ENCODE peak calls at places on chromosomes 12 and 14, in nine cellular contexts. K is lung, B is neural progenitor cell, M is cardiac muscle cell, I is GM23248, J is Caco-2, Q is SK-N-SH, L is hepatocyte, E is left lung. C is an unnamed sample. For H3K27me3 and H3K9me3, the result is how much of the 10 kb centered on the place peaks cover.

GRCh38 chr12:6949063-6949594 is 2.0 kb upstream of the PTPN6 start:
- DNase-seq in K (no peak), B (no peak), M (no peak), I (no peak), J (no peak), Q (peak), L (no peak), E (peak), C (no peak)

GRCh38 chr14:21795456-21795855 is 121.8 kb upstream of the OR4E1 start:
- DNase-seq in K (no peak), B (no peak), M (no peak), I (no peak), J (no peak), Q (no peak), L (no peak), E (no peak), C (no peak)

GRCh38 chr14:80519002-80519401 is 307.7 kb upstream of the DIO2 start:
- DNase-seq in K (no peak), B (no peak), M (no peak), I (no peak), J (no peak), Q (no peak), L (no peak), E (no peak), C (no peak)

GRCh38 chr14:100069161-100069800 is 4.1 kb downstream of the EVL start:
- DNase-seq in K (no peak), B (no peak), M (no peak), I (no peak), J (no peak), Q (no peak), L (no peak), E (no peak), C (no peak)

GRCh38 chr12:57740656-57741412 is 2.3 kb upstream of the AGAP2 start:
- DNase-seq in K (no peak), B (no peak), M (no peak), I (no peak), J (no peak), Q (no peak), L (no peak), E (no peak), C (peak)

GRCh38 chr14:106436310-106436905 is 910.0 kb downstream of the TMEM121 start:
- DNase-seq in K (peak), B (no peak), M (no peak), I (peak), J (peak), Q (no peak), L (no peak), E (peak), C (peak)

GRCh38 chr12:62761658-62762057 is 173.3 kb downstream of the PPM1H start:
- DNase-seq in K (no peak), B (no peak), M (no peak), I (peak), J (no peak), Q (no peak), L (no peak), E (no peak), C (no peak)

GRCh38 chr12:44930972-44931600 is 55.0 kb upstream of the NELL2 start:
- DNase-seq in K (no peak), B (peak), M (peak), I (peak), J (no peak), Q (peak), L (peak), E (no peak), C (no peak)

GRCh38 chr14:69909831-69910550 is 30.8 kb downstream of the SMOC1 start:
- DNase-seq in K (no peak), B (no peak), M (no peak), I (no peak), J (no peak), Q (no peak), L (no peak), E (no peak), C (no peak)

GRCh38 chr14:75147423-75148071 is 20.7 kb upstream of the NEK9 start:
- DNase-seq in K (peak), B (peak), M (peak), I (peak), J (peak), Q (no peak), L (peak), E (no peak), C (no peak)

GRCh38 chr14:92647499-92648279 is 100.7 kb downstream of the LGMN start:
- DNase-seq in K (no peak), B (no peak), M (peak), I (peak), J (no peak), Q (no peak), L (no peak), E (no peak), C (no peak)

GRCh38 chr12:110744176-110744575 is 1.5 kb upstream of the PPP1CC start:
- DNase-seq in K (no peak), B (peak), M (peak), I (peak), J (no peak), Q (no peak), L (no peak), E (no peak), C (no peak)

GRCh38 chr14:100803694-100804075 is 22.2 kb upstream of the MEG3 start:
- DNase-seq in K (no peak), B (no peak), M (no peak), I (no peak), J (no peak), Q (no peak), L (no peak), E (no peak), C (no peak)

GRCh38 chr12:130367523-130367922 is 29.8 kb downstream of the PIWIL1 start:
- DNase-seq in K (no peak), B (no peak), M (no peak), I (no peak), J (no peak), Q (no peak), L (no peak), E (no peak), C (no peak)

GRCh38 chr14:88129306-88130056 is 124.5 kb downstream of the GPR65 start:
- DNase-seq in K (peak), B (no peak), M (peak), I (peak), J (no peak), Q (no peak), L (peak), E (no peak), C (no peak)

GRCh38 chr12:15575797-15576560 is 213.2 kb downstream of the EPS8 start:
- DNase-seq in K (no peak), B (no peak), M (no peak), I (no peak), J (no peak), Q (no peak), L (no peak), E (no peak), C (no peak)

GRCh38 chr14:53848851-53849250 is 107.8 kb downstream of the BMP4 start:
- DNase-seq in K (no peak), B (no peak), M (no peak), I (no peak), J (no peak), Q (no peak), L (no peak), E (no peak), C (no peak)

GRCh38 chr12:89960011-89960507 is 251.4 kb upstream of the ATP2B1 start:
- DNase-seq in K (no peak), B (no peak), M (no peak), I (peak), J (no peak), Q (no peak), L (peak), E (no peak), C (no peak)

GRCh38 chr12:28780960-28781359 is 368.1 kb upstream of the FAR2 start:
- DNase-seq in K (no peak), B (no peak), M (no peak), I (no peak), J (no peak), Q (no peak), L (no peak), E (no peak), C (no peak)

GRCh38 chr12:40241741-40242140 is 16.9 kb downstream of the LRRK2 start:
- DNase-seq in K (no peak), B (no peak), M (no peak), I (peak), J (no peak), Q (no peak), L (no peak), E (no peak), C (no peak)

GRCh38 chr12:119835068-119835467 is 42.1 kb downstream of the CIT start:
- DNase-seq in K (no peak), B (peak), M (peak), I (peak), J (no peak), Q (no peak), L (peak), E (no peak), C (no peak)

GRCh38 chr12:50597200-50598195 is 92.7 kb downstream of the DIP2B start:
- DNase-seq in K (no peak), B (no peak), M (peak), I (peak), J (no peak), Q (no peak), L (no peak), E (no peak), C (peak)

GRCh38 chr14:95340201-95340697 is 20.5 kb upstream of the CLMN start:
- DNase-seq in K (peak), B (no peak), M (no peak), I (no peak), J (no peak), Q (no peak), L (peak), E (no peak), C (no peak)

GRCh38 chr12:31315779-31316465 is 10.0 kb downstream of the SINHCAF start:
- DNase-seq in K (no peak), B (no peak), M (no peak), I (no peak), J (no peak), Q (no peak), L (no peak), E (no peak), C (no peak)

GRCh38 chr12:32754101-32754500 is 1.6 kb downstream of the YARS2 start:
- DNase-seq in K (no peak), B (no peak), M (peak), I (peak), J (no peak), Q (no peak), L (no peak), E (no peak), C (no peak)

GRCh38 chr12:64824500-64825142 is at the start of gene TBC1D30:
- DNase-seq in K (no peak), B (peak), M (peak), I (peak), J (peak), Q (peak), L (peak), E (peak), C (no peak)

GRCh38 chr12:64820593-64820992 is 3.9 kb upstream of the TBC1D30 start:
- DNase-seq in K (no peak), B (no peak), M (no peak), I (no peak), J (no peak), Q (no peak), L (no peak), E (no peak), C (no peak)

GRCh38 chr12:64819816-64820402 is 4.5 kb upstream of the TBC1D30 start:
- DNase-seq in K (no peak), B (no peak), M (no peak), I (no peak), J (no peak), Q (peak), L (no peak), E (no peak), C (no peak)

GRCh38 chr12:64824130-64824499 is 332 bp upstream of the TBC1D30 start:
- DNase-seq in K (no peak), B (no peak), M (peak), I (no peak), J (no peak), Q (no peak), L (no peak), E (no peak), C (no peak)

GRCh38 chr12:64821116-64821630 is 3.3 kb upstream of the TBC1D30 start:
- DNase-seq in K (no peak), B (no peak), M (no peak), I (no peak), J (no peak), Q (no peak), L (no peak), E (no peak), C (no peak)
- H3K27me3 ChIP-seq in K (under half), B (under half), M (under half), I (under half), J (under half), Q (under half), L (under half), E (under half), C (under half)

GRCh38 chr14:36834293-36834692 is 172.6 kb downstream of the PAX9 start:
- DNase-seq in K (no peak), B (no peak), M (no peak), I (no peak), J (no peak), Q (no peak), L (no peak), E (no peak), C (no peak)

GRCh38 chr14:36829547-36829946 is 167.9 kb downstream of the PAX9 start:
- DNase-seq in K (no peak), B (no peak), M (no peak), I (no peak), J (no peak), Q (no peak), L (no peak), E (no peak), C (no peak)

DNA sequence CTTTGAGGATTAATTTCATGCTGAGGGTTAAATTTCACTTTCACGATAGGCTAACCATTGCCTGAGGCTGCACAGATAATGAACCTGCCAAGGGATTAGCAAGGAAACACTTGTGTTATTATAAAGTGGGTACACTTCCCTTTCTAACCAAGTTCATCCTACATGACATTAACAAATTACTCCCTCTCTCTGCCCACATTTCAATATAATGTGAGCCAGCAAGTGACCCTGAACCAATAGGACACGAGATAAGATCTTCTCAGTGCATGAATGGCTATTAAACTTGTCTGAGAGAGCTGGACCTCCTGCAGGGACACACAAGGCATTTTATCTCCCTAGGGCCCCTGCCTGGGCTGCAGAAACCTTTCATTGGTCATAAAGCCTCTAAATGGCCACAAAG is 173.5 kb downstream of the PAX9 start:
- DNase-seq in K (no peak), B (peak), M (no peak), I (no peak), J (no peak), Q (no peak), L (no peak), E (no peak), C (no peak)
- H3K4me3 ChIP-seq in K (no peak), B (no peak), M (no peak), I (no peak), J (no peak), Q (no peak), L (no peak), E (no peak), C (no peak)

GRCh38 chr14:64540208-64541202 is at the start of gene HSPA2:
- DNase-seq in K (peak), B (peak), M (peak), I (peak), J (peak), Q (peak), L (peak), E (peak), C (peak)
- H3K9me3 ChIP-seq in K (under half), B (under half), M (under half), I (under half), J (under half), Q (under half), L (under half), E (under half), C (under half)

GRCh38 chr12:114682101-114682919 is 1.7 kb downstream of the TBX3 start:
- DNase-seq in K (no peak), B (no peak), M (no peak), I (peak), J (no peak), Q (no peak), L (no peak), E (no peak), C (no peak)
- H3K27me3 ChIP-seq in K (under half), B (half or more), M (under half), I (under half), J (under half), Q (under half), L (under half), E (half or more), C (under half)

GRCh38 chr14:23641180-23641914 is 5.2 kb downstream of the DHRS2 start:
- DNase-seq in K (no peak), B (no peak), M (no peak), I (no peak), J (no peak), Q (no peak), L (no peak), E (no peak), C (no peak)

GRCh38 chr14:23639891-23640523 is 3.8 kb downstream of the DHRS2 start:
- DNase-seq in K (no peak), B (no peak), M (no peak), I (peak), J (no peak), Q (no peak), L (no peak), E (no peak), C (no peak)

GRCh38 chr14:23638414-23639047 is 2.4 kb downstream of the DHRS2 start:
- DNase-seq in K (no peak), B (no peak), M (no peak), I (no peak), J (no peak), Q (peak), L (no peak), E (no peak), C (no peak)

GRCh38 chr14:23640524-23641141 is 4.5 kb downstream of the DHRS2 start:
- DNase-seq in K (no peak), B (no peak), M (peak), I (peak), J (no peak), Q (peak), L (peak), E (no peak), C (no peak)

GRCh38 chr14:23639048-23639890 is 3.1 kb downstream of the DHRS2 start:
- DNase-seq in K (no peak), B (no peak), M (no peak), I (no peak), J (no peak), Q (no peak), L (no peak), E (no peak), C (no peak)
- H3K4me3 ChIP-seq in K (no peak), B (no peak), M (no peak), I (no peak), J (no peak), Q (no peak), L (no peak), E (no peak), C (no peak)

C was measured in effector memory CD4-positive, alpha-beta T cell.